ENCODE peak calls at places on chromosomes 12 and 14, in five cellular contexts. X, V, Y, H and E are unnamed samples.

GRCh38 chr12:93344876-93345275 is 32.8 kb upstream of the NUDT4 start:
- DNase-seq in X (no peak), V (no peak), Y (no peak), H (no peak), E (no peak)

GRCh38 chr12:23893611-23894010 is 55.9 kb downstream of the SOX5 start:
- DNase-seq in X (no peak), V (no peak), Y (no peak), H (no peak), E (no peak)

GRCh38 chr12:20305470-20305869 is 62.9 kb upstream of the PDE3A start:
- DNase-seq in X (no peak), V (no peak), Y (no peak), H (no peak), E (no peak)

GRCh38 chr12:69341328-69341727 is 6.9 kb upstream of the LYZ start:
- DNase-seq in X (no peak), V (no peak), Y (no peak), H (no peak), E (no peak)

GRCh38 chr12:65430571-65431306 is 152.3 kb downstream of the MSRB3 start:
- DNase-seq in X (no peak), V (peak), Y (no peak), H (no peak), E (no peak)

GRCh38 chr14:100323121-100323941 is at the start of gene SLC25A47:
- DNase-seq in X (no peak), V (no peak), Y (no peak), H (no peak), E (no peak)

GRCh38 chr12:34126239-34126641 is 103.9 kb downstream of the ALG10 start:
- DNase-seq in X (no peak), V (peak), Y (no peak), H (no peak), E (no peak)

GRCh38 chr12:125949471-125949870 is 884.2 kb downstream of the AACS start:
- DNase-seq in X (no peak), V (no peak), Y (no peak), H (no peak), E (no peak)

GRCh38 chr14:104509673-104510072 is 69.9 kb upstream of the C14orf180 start:
- DNase-seq in X (no peak), V (no peak), Y (no peak), H (no peak), E (no peak)

DNA sequence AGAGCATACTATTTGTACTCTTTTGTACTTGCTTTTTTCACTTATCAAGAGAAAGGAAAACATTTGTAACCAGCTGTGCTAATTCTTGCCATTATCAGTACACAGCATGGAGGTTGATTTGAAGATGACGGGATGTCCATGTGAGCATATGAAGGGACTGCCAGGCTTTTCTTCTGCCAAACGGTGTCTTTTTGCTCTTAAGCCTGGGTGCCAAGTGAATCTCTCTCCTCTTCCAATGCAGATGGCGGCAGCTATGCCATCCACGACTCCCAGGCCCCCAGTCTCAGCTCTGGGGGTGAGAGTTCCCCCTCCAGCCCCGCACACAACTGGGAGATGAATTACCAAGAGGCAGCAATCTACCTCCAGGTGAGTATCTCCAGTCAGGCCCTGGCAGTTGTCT is 38.9 kb downstream of the TPCN1 start:
- DNase-seq in X (peak), V (no peak), Y (no peak), H (no peak), E (no peak)
- H3K27ac ChIP-seq in X (peak), V (no peak), Y (peak), H (peak), E (no peak)

GRCh38 chr12:106123110-106123509 is 15.6 kb downstream of the NUAK1 start:
- DNase-seq in X (no peak), V (no peak), Y (no peak), H (no peak), E (no peak)
- H3K27ac ChIP-seq in X (peak), V (no peak), Y (no peak), H (no peak), E (no peak)

GRCh38 chr14:52875707-52876106 is 75.1 kb downstream of the FERMT2 start:
- DNase-seq in X (no peak), V (no peak), Y (no peak), H (no peak), E (no peak)

GRCh38 chr14:52877628-52878027 is 73.2 kb downstream of the FERMT2 start:
- DNase-seq in X (no peak), V (no peak), Y (no peak), H (no peak), E (no peak)

GRCh38 chr14:52876311-52876710 is 74.5 kb downstream of the FERMT2 start:
- DNase-seq in X (no peak), V (no peak), Y (no peak), H (no peak), E (no peak)

GRCh38 chr14:52878469-52878868 is 72.4 kb downstream of the FERMT2 start:
- DNase-seq in X (no peak), V (no peak), Y (no peak), H (no peak), E (no peak)

DNA sequence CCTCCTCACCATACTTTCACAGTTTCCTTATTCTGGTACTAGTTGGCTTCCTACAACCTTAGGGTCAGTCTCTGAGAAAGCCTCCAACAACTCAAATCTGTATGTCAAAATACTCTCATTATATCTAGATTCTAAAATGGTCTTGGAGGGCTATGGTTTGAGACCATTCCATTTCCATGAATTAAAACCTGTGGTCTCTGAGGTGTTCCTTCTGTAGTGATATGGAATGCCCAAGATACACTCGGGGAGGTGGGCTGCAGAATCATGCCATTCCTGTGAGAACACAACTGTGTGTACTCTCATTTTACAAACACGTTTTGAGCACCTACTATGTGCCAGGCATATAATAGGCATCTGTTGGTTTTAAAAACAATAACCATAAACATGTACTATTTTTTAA is 74.0 kb downstream of the FERMT2 start:
- DNase-seq in X (no peak), V (no peak), Y (no peak), H (no peak), E (no peak)
- H3K27ac ChIP-seq in X (no peak), V (no peak), Y (no peak), H (no peak), E (no peak)

GRCh38 chr12:109627633-109628032 is 54.0 kb downstream of the MVK start:
- DNase-seq in X (no peak), V (no peak), Y (no peak), H (no peak), E (no peak)

GRCh38 chr12:109626378-109627115 is 53.0 kb downstream of the MVK start:
- DNase-seq in X (no peak), V (no peak), Y (no peak), H (peak), E (no peak)

GRCh38 chr12:109625749-109626377 is 52.3 kb downstream of the MVK start:
- DNase-seq in X (no peak), V (no peak), Y (no peak), H (no peak), E (no peak)

GRCh38 chr12:109624467-109624866 is 50.9 kb downstream of the MVK start:
- DNase-seq in X (no peak), V (peak), Y (no peak), H (no peak), E (no peak)

GRCh38 chr12:109625131-109625559 is 51.6 kb downstream of the MVK start:
- DNase-seq in X (peak), V (peak), Y (peak), H (peak), E (no peak)
- H3K27ac ChIP-seq in X (peak), V (no peak), Y (no peak), H (peak), E (no peak)

DNA sequence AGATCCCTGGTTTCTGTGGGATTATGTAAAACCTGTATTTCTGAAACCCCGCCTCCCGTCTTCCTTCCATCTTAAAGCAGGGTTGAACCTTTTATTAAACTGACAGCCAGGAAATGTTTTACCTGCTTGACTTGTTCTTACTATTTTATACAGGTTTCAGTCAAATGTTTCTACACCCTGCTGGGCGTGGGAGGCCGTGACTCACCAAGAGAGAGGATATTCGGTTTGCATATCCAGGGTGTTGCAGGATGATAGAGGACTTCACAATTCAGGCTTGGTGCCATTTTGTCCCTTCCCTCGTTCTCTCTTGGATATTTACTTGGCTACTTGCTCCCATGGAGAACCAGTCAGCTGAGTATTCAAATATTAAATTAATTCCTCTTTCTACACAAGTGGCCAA is 69.7 kb downstream of the ARF6 start:
- DNase-seq in X (no peak), V (peak), Y (peak), H (peak), E (peak)
- H3K27ac ChIP-seq in X (no peak), V (peak), Y (peak), H (no peak), E (peak)

DNA sequence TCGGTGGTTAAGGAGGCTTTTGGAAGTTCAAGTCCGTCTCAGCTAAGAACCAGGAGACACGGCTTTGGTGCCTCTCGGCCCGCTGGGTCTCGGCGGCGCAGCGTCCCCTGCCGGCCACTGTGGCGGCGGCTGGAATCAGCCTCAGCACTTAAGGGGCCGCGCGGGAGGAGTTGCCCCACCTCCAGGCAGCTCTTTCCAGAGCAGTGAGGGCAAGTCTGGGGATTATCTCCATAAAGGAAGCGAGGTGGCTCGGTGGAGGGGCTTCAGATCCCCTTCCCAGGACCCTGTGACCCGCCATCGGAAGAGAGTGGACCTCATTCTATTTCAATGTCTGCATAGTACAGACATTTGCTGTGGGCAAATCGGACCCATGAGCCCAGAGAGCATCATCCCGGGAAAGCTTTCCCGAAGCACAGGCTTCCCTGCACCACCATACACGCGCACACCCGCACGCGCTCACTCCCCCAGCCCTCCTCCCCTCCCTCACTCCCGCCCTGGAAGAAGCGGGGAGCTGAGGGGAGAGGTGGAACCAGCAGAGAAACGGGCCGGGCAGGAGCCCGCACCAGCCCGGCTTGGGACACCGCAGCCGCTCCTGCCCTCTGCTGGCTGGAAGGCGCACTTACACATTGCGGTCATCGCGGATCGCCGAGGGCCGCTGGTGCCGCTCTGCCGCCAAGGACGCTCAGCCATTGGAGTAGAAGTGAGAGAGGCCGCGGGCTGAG is 15.9 kb downstream of the RNASE2 start:
- DNase-seq in X (peak), V (peak), Y (peak), H (peak), E (no peak)
- H3K27ac ChIP-seq in X (peak), V (no peak), Y (peak), H (no peak), E (no peak)

DNA sequence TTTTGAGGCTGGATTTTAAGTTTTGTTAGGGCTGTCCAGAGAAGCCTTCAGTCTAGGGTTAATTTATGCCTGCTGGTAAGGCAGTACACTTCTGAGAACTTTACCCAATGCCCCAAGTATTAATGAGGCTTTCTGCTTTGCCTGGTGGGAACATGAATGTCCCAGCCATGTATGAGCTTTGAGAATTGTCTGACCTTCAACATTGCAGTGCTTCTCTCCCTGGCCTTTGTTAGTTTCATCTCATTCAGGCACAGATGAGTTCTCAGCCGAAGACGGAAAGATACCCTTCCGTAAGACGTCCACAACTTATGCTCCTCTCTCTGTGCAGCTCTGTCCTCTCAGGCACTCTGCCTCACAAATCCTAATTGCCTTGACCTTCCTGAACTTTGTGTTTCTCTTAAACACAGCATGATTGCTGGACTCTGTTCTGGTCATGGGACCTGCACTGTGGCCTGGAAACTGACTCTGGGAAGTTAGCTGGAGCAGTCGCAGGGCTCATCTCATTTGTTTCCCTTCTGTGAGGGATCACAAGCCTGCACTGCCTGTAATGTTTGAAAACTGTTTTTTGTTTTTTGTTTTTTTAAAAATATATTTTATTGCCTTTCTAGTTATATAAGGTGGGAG is 15.7 kb downstream of the CHPT1 start:
- DNase-seq in X (peak), V (no peak), Y (peak), H (no peak), E (no peak)
- H3K27ac ChIP-seq in X (peak), V (no peak), Y (peak), H (peak), E (no peak)

GRCh38 chr12:21666722-21667121 is 9.1 kb upstream of the LDHB start:
- DNase-seq in X (no peak), V (no peak), Y (no peak), H (no peak), E (no peak)
- H3K27ac ChIP-seq in X (no peak), V (no peak), Y (no peak), H (no peak), E (no peak)

DNA sequence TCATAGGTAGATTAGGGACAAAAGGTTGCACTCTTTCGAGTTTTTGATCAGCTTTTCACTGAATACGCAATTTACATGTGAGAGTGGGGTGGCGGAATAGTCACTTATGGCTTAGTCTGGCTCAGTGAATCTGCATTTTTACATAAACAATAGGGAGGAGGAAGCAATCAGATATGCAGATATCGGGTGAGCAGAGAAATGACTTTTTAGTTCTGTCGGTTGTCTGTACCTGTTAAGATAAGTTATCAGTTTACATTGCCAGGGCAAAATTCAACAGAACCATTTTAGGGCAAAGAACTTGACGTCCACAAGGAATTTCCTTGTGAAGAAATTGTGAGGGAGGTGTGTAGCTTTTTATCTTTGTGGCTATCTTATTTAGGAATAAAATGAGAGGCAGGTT is 15.4 kb upstream of the EGLN3 start:
- DNase-seq in X (no peak), V (no peak), Y (no peak), H (no peak), E (no peak)
- H3K27ac ChIP-seq in X (no peak), V (no peak), Y (no peak), H (no peak), E (no peak)

GRCh38 chr14:63421919-63422318 is 103.2 kb upstream of the GPHB5 start:
- DNase-seq in X (no peak), V (no peak), Y (no peak), H (no peak), E (no peak)
- H3K27ac ChIP-seq in X (no peak), V (no peak), Y (no peak), H (no peak), E (no peak)